ENCODE peak calls at places on chromosome 1, in seven cellular contexts. V is SW480; H is cardiac fibroblast; B is occipital lobe; N is activated CD8-positive, alpha-beta memory T cell treated with anti-CD3 and anti-CD28 coated beads for 1 hour; W is GM04504; U is stimulated activated naive CD8-positive, alpha-beta T cell treated with anti-CD3 and anti-CD28 coated beads, Interleukin-15, Interleukin-2, amounts not matched to agents 100 U/mL and 50 U/mL, for 24 hours. I is an unnamed sample.

GRCh38 chr1:198254948-198255347 is 98.2 kb downstream of the NEK7 start:
- DNase-seq in N (no peak), B (no peak), U (no peak), V (no peak), W (no peak), H (no peak), I (no peak)

GRCh38 chr1:21659099-21659923 is 9.8 kb downstream of the RAP1GAP start:
- DNase-seq in U (peak; percentile 79), V (peak; percentile 54), H (peak; percentile 67), B (peak; percentile 52), W (no peak), N (peak; percentile 51), I (peak; percentile 81)

GRCh38 chr1:15911141-15911540 is 63.6 kb downstream of the SPEN start:
- DNase-seq in B (no peak), U (no peak), N (no peak), H (no peak), V (no peak), W (no peak), I (no peak)

GRCh38 chr1:2052096-2052569 is 1.9 kb downstream of the PRKCZ start:
- DNase-seq in H (no peak), B (no peak), V (no peak), W (no peak), U (no peak), N (no peak), I (no peak)

GRCh38 chr1:171683826-171684225 is 31.3 kb upstream of the MYOC start:
- DNase-seq in B (no peak), W (no peak), V (no peak), H (no peak), U (no peak), N (no peak), I (no peak)

GRCh38 chr1:1543706-1544099 is 3.3 kb upstream of the TMEM240 start:
- DNase-seq in N (no peak), U (no peak), V (no peak), W (no peak), H (no peak), B (no peak), I (no peak)

GRCh38 chr1:226787071-226787470 is 48.0 kb upstream of the ITPKB start:
- DNase-seq in U (no peak), N (no peak), V (no peak), H (no peak), W (no peak), B (no peak), I (no peak)

GRCh38 chr1:69312055-69312732 is 255.5 kb upstream of the LRRC7 start:
- DNase-seq in N (no peak), B (no peak), U (no peak), W (no peak), V (no peak), H (no peak), I (no peak)